ENCODE peak calls at places on chromosomes 12 and 14, in five cellular contexts. K, Y, H, W and B are unnamed samples.

GRCh38 chr12:34350092-34351041 is 328.1 kb downstream of the ALG10 start:
- DNase-seq in K (no peak), Y (no peak), H (no peak), W (no peak), B (no peak)

GRCh38 chr12:89918172-89918880 is 209.7 kb upstream of the ATP2B1 start:
- DNase-seq in K (no peak), Y (no peak), H (no peak), W (no peak), B (no peak)

GRCh38 chr12:46005151-46005797 is 14.9 kb upstream of the SCAF11 start:
- DNase-seq in K (no peak), Y (no peak), H (peak; percentile 23), W (no peak), B (peak; percentile 50)

GRCh38 chr12:67269632-67270578 is 747 bp downstream of the CAND1 start:
- DNase-seq in K (no peak), Y (no peak), H (peak; percentile 24), W (peak; percentile 87), B (peak; percentile 35)

GRCh38 chr12:124415064-124415463 is 120.2 kb downstream of the RFLNA start:
- DNase-seq in K (no peak), Y (no peak), H (no peak), W (no peak), B (no peak)

GRCh38 chr12:25958254-25959068 is at the start of gene RASSF8:
- DNase-seq in K (peak; percentile 21), Y (peak; percentile 46), H (peak; percentile 76), W (peak; percentile 90), B (peak; percentile 79)

GRCh38 chr12:64673490-64674169 is 63.3 kb downstream of the RASSF3 start:
- DNase-seq in K (no peak), Y (no peak), H (no peak), W (no peak), B (peak; percentile 70)

GRCh38 chr14:29810657-29811056 is 117.0 kb downstream of the PRKD1 start:
- DNase-seq in K (no peak), Y (no peak), H (peak; percentile 55), W (no peak), B (peak; percentile 15)

GRCh38 chr14:50531595-50532501 is 521 bp downstream of the MAP4K5 start:
- DNase-seq in K (no peak), Y (peak; percentile 12), H (peak; percentile 31), W (peak; percentile 91), B (peak; percentile 49)

GRCh38 chr12:43151406-43152080 is 400.5 kb downstream of the ADAMTS20 start:
- DNase-seq in K (no peak), Y (no peak), H (peak; percentile 69), W (no peak), B (no peak)

GRCh38 chr14:24630872-24631477 is 3.0 kb downstream of the GZMB start:
- DNase-seq in K (no peak), Y (no peak), H (peak; percentile 47), W (no peak), B (peak; percentile 5)

GRCh38 chr12:121626853-121627623 is 708 bp downstream of the ORAI1 start:
- DNase-seq in K (no peak), Y (peak; percentile 52), H (peak; percentile 57), W (peak; percentile 90), B (peak; percentile 72)

GRCh38 chr14:99026471-99026870 is 245.5 kb downstream of the BCL11B start:
- DNase-seq in K (no peak), Y (no peak), H (no peak), W (no peak), B (no peak)

GRCh38 chr12:124668602-124669001 is 101.2 kb upstream of the NCOR2 start:
- DNase-seq in K (no peak), Y (no peak), H (peak; percentile 40), W (no peak), B (no peak)

GRCh38 chr14:29321646-29322045 is 555.1 kb downstream of the FOXG1 start:
- DNase-seq in K (peak; percentile 24), Y (peak; percentile 56), H (peak; percentile 31), W (no peak), B (peak; percentile 72)

GRCh38 chr12:54215990-54216579 is 27.3 kb upstream of the SMUG1 start:
- DNase-seq in K (no peak), Y (no peak), H (no peak), W (no peak), B (no peak)

GRCh38 chr12:79897617-79898016 is 37.3 kb downstream of the PPP1R12A start:
- DNase-seq in K (peak; percentile 73), Y (peak; percentile 83), H (peak; percentile 99), W (no peak), B (peak; percentile 69)

GRCh38 chr14:86625637-86626036 is 1095.7 kb downstream of the FLRT2 start:
- DNase-seq in K (no peak), Y (no peak), H (no peak), W (no peak), B (no peak)

GRCh38 chr12:12606793-12607589 is 4.7 kb upstream of the CREBL2 start:
- DNase-seq in K (no peak), Y (peak; percentile 71), H (peak; percentile 40), W (no peak), B (peak; percentile 91)

GRCh38 chr14:101505216-101505970 is 55.9 kb upstream of the DIO3 start:
- DNase-seq in K (no peak), Y (no peak), H (no peak), W (peak; percentile 71), B (no peak)

GRCh38 chr14:51517116-51517515 is 134.6 kb upstream of the FRMD6 start:
- DNase-seq in K (no peak), Y (no peak), H (peak; percentile 59), W (no peak), B (no peak)

GRCh38 chr14:44889600-44890479 is 71.9 kb downstream of the KLHL28 start:
- DNase-seq in K (no peak), Y (no peak), H (no peak), W (no peak), B (no peak)

GRCh38 chr12:5533368-5533767 is 101.5 kb downstream of the NTF3 start:
- DNase-seq in K (no peak), Y (no peak), H (no peak), W (no peak), B (no peak)

DNA sequence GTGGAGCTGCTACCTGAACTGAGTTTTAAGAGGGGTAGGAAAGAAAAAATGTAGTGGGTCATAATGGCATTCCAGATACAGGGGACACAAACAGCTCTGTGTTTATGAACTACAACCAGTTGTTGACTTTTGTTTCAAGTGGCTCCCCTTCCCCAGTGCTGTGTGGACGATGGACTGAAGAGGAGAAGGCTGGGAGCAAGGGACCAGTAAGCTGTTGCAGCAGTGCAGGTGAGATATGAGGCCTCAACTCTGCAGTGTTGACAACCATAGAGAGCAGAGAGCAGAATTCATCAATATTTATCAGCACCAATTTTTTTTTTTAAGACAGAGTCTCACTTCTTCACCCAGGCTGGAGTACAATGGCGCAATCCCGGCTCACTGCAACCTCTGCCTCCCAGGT is 46.6 kb downstream of the MDM2 start:
- DNase-seq in K (no peak), Y (no peak), H (no peak), W (no peak), B (no peak)
- H3K4me3 ChIP-seq in K (no peak overlapping the region), Y (no peak overlapping the region), H (no peak overlapping the region), W (no peak overlapping the region), B (no peak overlapping the region)

GRCh38 chr14:64289571-64289970 is 4.6 kb downstream of the ESR2 start:
- DNase-seq in K (no peak), Y (no peak), H (no peak), W (no peak), B (no peak)

GRCh38 chr14:64294672-64295413 is 672 bp upstream of the ESR2 start:
- DNase-seq in K (peak; percentile 20), Y (peak; percentile 38), H (peak; percentile 24), W (peak; percentile 92), B (peak; percentile 68)

GRCh38 chr14:64296561-64296960 is 2.4 kb upstream of the ESR2 start:
- DNase-seq in K (no peak), Y (peak; percentile 2), H (no peak), W (no peak), B (peak; percentile 57)

GRCh38 chr14:64292197-64292596 is 2.0 kb downstream of the ESR2 start:
- DNase-seq in K (no peak), Y (no peak), H (no peak), W (no peak), B (no peak)

DNA sequence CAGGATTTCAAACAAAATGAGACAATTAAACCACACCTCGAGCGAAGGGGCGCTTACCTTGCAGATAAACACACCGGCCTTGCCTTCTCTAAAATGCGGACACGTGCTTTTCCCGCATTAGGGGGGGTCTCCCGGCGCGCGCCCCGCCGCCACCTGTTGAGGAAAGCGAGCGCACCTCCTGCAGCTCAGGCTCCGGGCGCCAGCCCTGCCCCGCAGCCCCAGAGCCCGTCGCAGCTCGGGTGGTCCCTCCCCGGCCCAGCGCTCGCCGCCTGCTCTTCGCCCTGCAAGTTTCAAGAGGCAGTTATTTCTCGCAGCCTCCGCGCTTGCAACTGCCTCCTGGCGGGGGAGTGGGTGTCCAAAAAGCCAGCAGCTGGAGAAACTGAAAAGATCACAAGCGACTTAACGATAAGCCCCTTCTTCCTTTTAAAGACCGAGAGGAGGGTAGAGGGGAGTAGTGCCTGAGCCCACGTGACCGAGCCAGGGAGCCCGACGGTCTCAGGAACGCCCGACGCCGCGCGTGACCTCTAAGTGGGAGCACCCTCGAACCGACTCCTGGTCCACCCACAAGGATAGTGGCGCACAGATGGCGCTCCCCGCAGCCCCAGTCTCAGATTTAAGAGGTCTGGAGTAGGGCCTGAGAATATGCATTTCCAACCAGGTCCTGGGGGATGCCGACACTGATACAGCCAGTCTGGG is at the start of gene ESR2:
- DNase-seq in K (no peak), Y (peak; percentile 22), H (peak; percentile 12), W (peak; percentile 78), B (peak; percentile 67)
- TF ChIP-seq CTCF in K (peak; percentile 58), Y (peak; percentile 66), H (peak; percentile 45), W (no peak), B (peak; percentile 72)

DNA sequence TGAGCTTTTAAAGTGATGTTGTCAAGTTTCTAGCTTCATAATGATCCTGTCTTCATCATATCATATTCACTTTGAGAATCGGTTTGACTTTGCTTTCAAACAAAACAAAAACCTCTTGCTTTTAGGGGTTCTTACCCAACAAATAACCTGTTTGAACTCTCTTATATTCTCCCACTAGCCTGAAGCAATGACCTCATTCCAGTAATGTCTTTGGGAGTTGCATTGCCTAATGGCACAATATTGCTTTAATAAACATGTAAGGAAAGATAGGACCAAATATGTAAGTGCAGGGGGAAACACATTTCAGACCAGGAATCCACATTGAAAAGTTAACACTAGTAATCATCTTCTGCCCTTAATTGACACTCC is 27.6 kb downstream of the WBP11 start:
- DNase-seq in K (no peak), Y (peak; percentile 24), H (peak; percentile 67), W (no peak), B (peak; percentile 73)
- H3K4me3 ChIP-seq in K (peak overlapping the region; percentile 87), Y (peak overlapping the region; percentile 94), H (peak overlapping the region; percentile 94), W (peak overlapping the region; percentile 76), B (peak overlapping the region; percentile 76)

GRCh38 chr14:54773171-54774006 is 129.2 kb downstream of the GCH1 start:
- DNase-seq in K (peak; percentile 99), Y (peak; percentile 99), H (peak; percentile 99), W (peak; percentile 88), B (peak; percentile 100)
- TF ChIP-seq CTCF in K (peak; percentile 75), Y (peak; percentile 78), H (peak; percentile 80), W (peak; percentile 34), B (peak; percentile 84)

GRCh38 chr14:60313093-60313492 is 64.1 kb downstream of the PPM1A start:
- DNase-seq in K (no peak), Y (no peak), H (no peak), W (no peak), B (peak; percentile 45)

GRCh38 chr14:60315591-60315990 is 66.6 kb downstream of the PPM1A start:
- DNase-seq in K (no peak), Y (no peak), H (no peak), W (no peak), B (no peak)

GRCh38 chr14:60315181-60315580 is 66.2 kb downstream of the PPM1A start:
- DNase-seq in K (no peak), Y (no peak), H (no peak), W (no peak), B (no peak)

GRCh38 chr14:60323199-60323891 is 74.3 kb downstream of the PPM1A start:
- DNase-seq in K (no peak), Y (no peak), H (no peak), W (peak; percentile 59), B (no peak)

GRCh38 chr14:60317609-60318008 is 68.6 kb downstream of the PPM1A start:
- DNase-seq in K (no peak), Y (no peak), H (no peak), W (no peak), B (no peak)
- H3K4me3 ChIP-seq in K (no peak overlapping the region), Y (no peak overlapping the region), H (no peak overlapping the region), W (no peak overlapping the region), B (no peak overlapping the region)